ENCODE peak calls at places on chromosomes 13 and 19, in ten cellular contexts. X is stimulated activated CD8-positive, alpha-beta memory T cell treated with anti-CD3 and anti-CD28 coated beads, Interleukin-2, amount 100 ng/mL, for 48 hours; H is anterior cingulate cortex; T is activated CD4-positive, CD25-positive, alpha-beta regulatory T cell treated with anti-CD3 and anti-CD28 coated beads, Interleukin-2, amount 50 U/mL, for 16 hours; B is uterus; Y is bronchial epithelial cell; N is BE2C; K is NCI-H1105; P is fibroblast of lung; J is naive thymus-derived CD8-positive, alpha-beta T cell. Q is an unnamed sample.

GRCh38 chr13:80840313-80840976 is 499.5 kb upstream of the SPRY2 start:
- DNase-seq in X (no peak), H (no peak), T (no peak), B (no peak), Y (no peak), N (no peak), K (no peak), P (peak; percentile 68), J (no peak), Q (no peak)

GRCh38 chr19:10861118-10861651 is 10.2 kb upstream of the CARM1 start:
- DNase-seq in X (no peak), H (no peak), T (no peak), B (no peak), Y (no peak), N (peak; percentile 54), K (no peak), P (no peak), J (no peak), Q (peak; percentile 15)

GRCh38 chr19:47122359-47123335 is 8.0 kb upstream of the SAE1 start:
- DNase-seq in X (no peak), H (no peak), T (no peak), B (no peak), Y (peak; percentile 80), N (no peak), K (no peak), P (peak; percentile 52), J (no peak), Q (no peak)

GRCh38 chr13:108594153-108594552 is 35.3 kb upstream of the MYO16 start:
- DNase-seq in X (no peak), H (no peak), T (no peak), B (no peak), Y (no peak), N (no peak), K (peak; percentile 6), P (no peak), J (no peak), Q (no peak)

GRCh38 chr13:113275387-113275786 is 21.7 kb upstream of the LAMP1 start:
- DNase-seq in X (no peak), H (no peak), T (no peak), B (peak; percentile 25), Y (peak; percentile 65), N (peak; percentile 55), K (peak; percentile 58), P (peak; percentile 72), J (no peak), Q (no peak)

GRCh38 chr19:22144394-22144793 is 52.4 kb downstream of the ZNF676 start:
- DNase-seq in X (no peak), H (no peak), T (no peak), B (no peak), Y (no peak), N (peak; percentile 10), K (no peak), P (peak; percentile 32), J (no peak), Q (no peak)

GRCh38 chr19:28466107-28467045 is 746.6 kb downstream of the UQCRFS1 start:
- DNase-seq in X (peak; percentile 45), H (no peak), T (peak; percentile 12), B (no peak), Y (peak; percentile 13), N (peak; percentile 41), K (peak; percentile 76), P (peak; percentile 51), J (peak; percentile 28), Q (peak; percentile 42)

GRCh38 chr13:28659611-28659970 is 661 bp downstream of the POMP start:
- DNase-seq in X (no peak), H (no peak), T (no peak), B (no peak), Y (peak; percentile 59), N (no peak), K (no peak), P (peak; percentile 57), J (no peak), Q (peak; percentile 5)

GRCh38 chr19:46080561-46080960 is 39.8 kb upstream of the IGFL4 start:
- DNase-seq in X (no peak), H (no peak), T (no peak), B (peak; percentile 69), Y (no peak), N (no peak), K (no peak), P (peak; percentile 56), J (no peak), Q (no peak)

GRCh38 chr13:84360843-84361242 is 478.6 kb upstream of the SLITRK1 start:
- DNase-seq in X (no peak), H (no peak), T (no peak), B (no peak), Y (no peak), N (no peak), K (no peak), P (no peak), J (no peak), Q (no peak)

GRCh38 chr19:47704656-47705055 is 8.6 kb upstream of the EHD2 start:
- DNase-seq in X (no peak), H (no peak), T (no peak), B (no peak), Y (peak; percentile 15), N (no peak), K (no peak), P (no peak), J (no peak), Q (no peak)

GRCh38 chr19:12665281-12665573 is 1.3 kb downstream of the MAN2B1 start:
- DNase-seq in X (no peak), H (peak; percentile 8), T (no peak), B (no peak), Y (no peak), N (no peak), K (no peak), P (no peak), J (peak; percentile 22), Q (peak; percentile 40)

GRCh38 chr19:47039239-47039874 is 9.1 kb downstream of the TMEM160 start:
- DNase-seq in X (no peak), H (no peak), T (no peak), B (no peak), Y (no peak), N (no peak), K (no peak), P (no peak), J (no peak), Q (no peak)